ENCODE peak calls at places on chromosomes 16 and 17, in seven cellular contexts. One of them, this sample, is unnamed. For H3K27me3, the result is how much of the 10 kb centered on the place peaks cover.

GRCh38 chr16:72380283-72380682 is 208.3 kb upstream of the PMFBP1 start:
- DNase-seq in tibial nerve: no peak
- DNase-seq in PC-3: no peak
- DNase-seq in CD4-positive, alpha-beta memory T cell: no peak
- DNase-seq in BJ: no peak
- DNase-seq in WERI-Rb-1: no peak
- DNase-seq in tibial artery: no peak
- DNase-seq in this sample: no peak

GRCh38 chr17:60724647-60725046 is 47.0 kb downstream of the BCAS3 start:
- DNase-seq in tibial nerve: no peak
- DNase-seq in PC-3: no peak
- DNase-seq in CD4-positive, alpha-beta memory T cell: no peak
- DNase-seq in BJ: no peak
- DNase-seq in WERI-Rb-1: no peak
- DNase-seq in tibial artery: no peak
- DNase-seq in this sample: no peak

GRCh38 chr17:7329360-7330098 is 394 bp upstream of the NEURL4 start:
- DNase-seq in tibial nerve: peak
- DNase-seq in PC-3: peak
- DNase-seq in CD4-positive, alpha-beta memory T cell: peak
- DNase-seq in BJ: peak
- DNase-seq in WERI-Rb-1: peak
- DNase-seq in tibial artery: peak
- DNase-seq in this sample: peak

GRCh38 chr17:74957935-74958549 is 14.5 kb downstream of the HID1 start:
- DNase-seq in tibial nerve: peak
- DNase-seq in PC-3: peak
- DNase-seq in CD4-positive, alpha-beta memory T cell: peak
- DNase-seq in BJ: no peak
- DNase-seq in WERI-Rb-1: peak
- DNase-seq in tibial artery: peak
- DNase-seq in this sample: peak

GRCh38 chr17:34858941-34859562 is 102.2 kb downstream of the CCT6B start:
- DNase-seq in tibial nerve: no peak
- DNase-seq in PC-3: peak
- DNase-seq in CD4-positive, alpha-beta memory T cell: no peak
- DNase-seq in BJ: no peak
- DNase-seq in WERI-Rb-1: peak
- DNase-seq in tibial artery: no peak
- DNase-seq in this sample: no peak

GRCh38 chr17:81665205-81666091 is 957 bp downstream of the OXLD1 start:
- DNase-seq in tibial nerve: no peak
- DNase-seq in PC-3: peak
- DNase-seq in CD4-positive, alpha-beta memory T cell: peak
- DNase-seq in BJ: no peak
- DNase-seq in WERI-Rb-1: peak
- DNase-seq in tibial artery: no peak
- DNase-seq in this sample: peak

GRCh38 chr16:85898521-85899442 is at the start of gene IRF8:
- DNase-seq in tibial nerve: peak
- DNase-seq in PC-3: no peak
- DNase-seq in CD4-positive, alpha-beta memory T cell: peak
- DNase-seq in BJ: no peak
- DNase-seq in WERI-Rb-1: peak
- DNase-seq in tibial artery: peak
- DNase-seq in this sample: peak

GRCh38 chr17:83057793-83058477 is 21.5 kb upstream of the METRNL start:
- DNase-seq in tibial nerve: peak
- DNase-seq in PC-3: no peak
- DNase-seq in CD4-positive, alpha-beta memory T cell: no peak
- DNase-seq in BJ: no peak
- DNase-seq in WERI-Rb-1: peak
- DNase-seq in tibial artery: no peak
- DNase-seq in this sample: no peak

GRCh38 chr17:67449065-67449464 is 72.0 kb downstream of the PITPNC1 start:
- DNase-seq in tibial nerve: no peak
- DNase-seq in PC-3: no peak
- DNase-seq in CD4-positive, alpha-beta memory T cell: no peak
- DNase-seq in BJ: no peak
- DNase-seq in WERI-Rb-1: no peak
- DNase-seq in tibial artery: no peak
- DNase-seq in this sample: no peak

GRCh38 chr17:8464941-8465340 is 29.3 kb downstream of the NDEL1 start:
- DNase-seq in tibial nerve: no peak
- DNase-seq in PC-3: no peak
- DNase-seq in CD4-positive, alpha-beta memory T cell: no peak
- DNase-seq in BJ: no peak
- DNase-seq in WERI-Rb-1: no peak
- DNase-seq in tibial artery: no peak
- DNase-seq in this sample: no peak

GRCh38 chr17:61354895-61355294 is 44.7 kb upstream of the TBX2 start:
- DNase-seq in tibial nerve: no peak
- DNase-seq in PC-3: no peak
- DNase-seq in CD4-positive, alpha-beta memory T cell: no peak
- DNase-seq in BJ: no peak
- DNase-seq in WERI-Rb-1: no peak
- DNase-seq in tibial artery: no peak
- DNase-seq in this sample: no peak

GRCh38 chr16:56946767-56947603 is 14.8 kb upstream of the CETP start:
- DNase-seq in tibial nerve: no peak
- DNase-seq in PC-3: no peak
- DNase-seq in CD4-positive, alpha-beta memory T cell: no peak
- DNase-seq in BJ: no peak
- DNase-seq in WERI-Rb-1: no peak
- DNase-seq in tibial artery: no peak
- DNase-seq in this sample: no peak

GRCh38 chr17:335691-336090 is 16.9 kb downstream of the RPH3AL start:
- DNase-seq in tibial nerve: no peak
- DNase-seq in PC-3: no peak
- DNase-seq in CD4-positive, alpha-beta memory T cell: no peak
- DNase-seq in BJ: no peak
- DNase-seq in WERI-Rb-1: peak
- DNase-seq in tibial artery: peak
- DNase-seq in this sample: no peak

GRCh38 chr17:1977583-1978395 is 47.3 kb downstream of the RTN4RL1 start:
- DNase-seq in tibial nerve: no peak
- DNase-seq in PC-3: no peak
- DNase-seq in CD4-positive, alpha-beta memory T cell: no peak
- DNase-seq in BJ: no peak
- DNase-seq in WERI-Rb-1: no peak
- DNase-seq in tibial artery: no peak
- DNase-seq in this sample: no peak

GRCh38 chr17:74954115-74954514 is 18.4 kb downstream of the OTOP3 start:
- DNase-seq in tibial nerve: no peak
- DNase-seq in PC-3: no peak
- DNase-seq in CD4-positive, alpha-beta memory T cell: no peak
- DNase-seq in BJ: no peak
- DNase-seq in WERI-Rb-1: no peak
- DNase-seq in tibial artery: no peak
- DNase-seq in this sample: no peak

GRCh38 chr17:3418222-3418621 is 7.1 kb downstream of the OR3A3 start:
- DNase-seq in tibial nerve: no peak
- DNase-seq in PC-3: no peak
- DNase-seq in CD4-positive, alpha-beta memory T cell: no peak
- DNase-seq in BJ: no peak
- DNase-seq in WERI-Rb-1: no peak
- DNase-seq in tibial artery: no peak
- DNase-seq in this sample: no peak

GRCh38 chr17:17150450-17150804 is 55.7 kb downstream of the PLD6 start:
- DNase-seq in tibial nerve: no peak
- DNase-seq in PC-3: no peak
- DNase-seq in CD4-positive, alpha-beta memory T cell: no peak
- DNase-seq in BJ: no peak
- DNase-seq in WERI-Rb-1: no peak
- DNase-seq in tibial artery: no peak
- DNase-seq in this sample: no peak

GRCh38 chr17:17149520-17150449 is 56.3 kb downstream of the PLD6 start:
- DNase-seq in tibial nerve: no peak
- DNase-seq in PC-3: no peak
- DNase-seq in CD4-positive, alpha-beta memory T cell: no peak
- DNase-seq in BJ: no peak
- DNase-seq in WERI-Rb-1: no peak
- DNase-seq in tibial artery: peak
- DNase-seq in this sample: no peak

GRCh38 chr17:17151962-17152361 is 54.2 kb downstream of the PLD6 start:
- DNase-seq in tibial nerve: peak
- DNase-seq in PC-3: peak
- DNase-seq in CD4-positive, alpha-beta memory T cell: no peak
- DNase-seq in BJ: peak
- DNase-seq in WERI-Rb-1: no peak
- DNase-seq in tibial artery: peak
- DNase-seq in this sample: no peak

GRCh38 chr17:17151541-17151940 is 54.6 kb downstream of the PLD6 start:
- DNase-seq in tibial nerve: no peak
- DNase-seq in PC-3: peak
- DNase-seq in CD4-positive, alpha-beta memory T cell: no peak
- DNase-seq in BJ: peak
- DNase-seq in WERI-Rb-1: no peak
- DNase-seq in tibial artery: no peak
- DNase-seq in this sample: no peak

GRCh38 chr17:17151055-17151454 is 55.1 kb downstream of the PLD6 start:
- DNase-seq in tibial nerve: no peak
- DNase-seq in PC-3: peak
- DNase-seq in CD4-positive, alpha-beta memory T cell: no peak
- DNase-seq in BJ: peak
- DNase-seq in WERI-Rb-1: no peak
- DNase-seq in tibial artery: no peak
- DNase-seq in this sample: peak
- H3K4me3 ChIP-seq in tibial nerve: no peak
- H3K4me3 ChIP-seq in PC-3: no peak
- H3K4me3 ChIP-seq in CD4-positive, alpha-beta memory T cell: no peak
- H3K4me3 ChIP-seq in BJ: no peak
- H3K4me3 ChIP-seq in WERI-Rb-1: no peak
- H3K4me3 ChIP-seq in tibial artery: no peak
- H3K4me3 ChIP-seq in this sample: no peak

DNA sequence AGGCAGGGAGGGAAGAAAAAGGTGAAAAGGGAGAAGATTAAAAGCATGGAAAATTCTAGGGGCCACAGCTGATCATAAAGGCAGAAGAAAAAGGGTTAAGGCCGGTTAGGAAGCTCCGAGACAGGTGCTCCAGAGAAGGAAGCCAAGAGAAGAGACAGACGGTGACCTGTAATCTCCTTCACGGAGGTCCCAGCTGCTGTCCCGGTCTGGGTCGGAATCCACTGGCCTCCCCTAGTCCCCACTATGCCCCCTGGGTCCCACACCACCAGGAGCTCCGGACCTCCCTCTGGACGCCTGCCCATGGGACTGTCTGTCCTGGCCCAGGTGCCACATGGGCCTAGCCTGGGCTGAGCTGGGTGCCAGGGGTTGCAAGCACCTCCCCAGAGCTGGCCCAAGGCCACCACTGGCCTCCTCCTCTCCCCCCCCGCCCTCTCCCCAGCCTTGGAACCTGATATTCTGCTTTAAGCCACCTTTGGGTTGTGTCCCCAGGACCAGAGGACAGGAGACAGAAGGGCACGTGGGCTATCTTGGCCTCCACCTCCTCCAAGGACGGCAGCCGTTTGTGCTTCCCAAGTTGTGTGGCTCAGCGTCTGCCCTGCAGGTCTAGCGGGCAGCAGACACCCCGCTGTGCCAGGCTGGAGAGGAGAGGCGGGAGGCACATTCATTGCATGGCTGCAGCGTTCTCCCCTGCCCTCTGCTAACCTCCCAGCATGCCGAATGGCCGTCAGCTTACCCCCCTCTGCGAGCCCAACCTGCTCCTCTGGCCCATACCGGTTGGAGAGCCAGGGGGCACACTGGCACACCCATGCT is 102.4 kb downstream of the ENGASE start:
- DNase-seq in tibial nerve: no peak
- DNase-seq in PC-3: no peak
- DNase-seq in CD4-positive, alpha-beta memory T cell: no peak
- DNase-seq in BJ: no peak
- DNase-seq in WERI-Rb-1: peak
- DNase-seq in tibial artery: no peak
- DNase-seq in this sample: no peak
- H3K27me3 ChIP-seq in tibial nerve: under half
- H3K27me3 ChIP-seq in PC-3: half or more
- H3K27me3 ChIP-seq in CD4-positive, alpha-beta memory T cell: under half
- H3K27me3 ChIP-seq in BJ: under half
- H3K27me3 ChIP-seq in WERI-Rb-1: under half
- H3K27me3 ChIP-seq in tibial artery: under half
- H3K27me3 ChIP-seq in this sample: under half

DNA sequence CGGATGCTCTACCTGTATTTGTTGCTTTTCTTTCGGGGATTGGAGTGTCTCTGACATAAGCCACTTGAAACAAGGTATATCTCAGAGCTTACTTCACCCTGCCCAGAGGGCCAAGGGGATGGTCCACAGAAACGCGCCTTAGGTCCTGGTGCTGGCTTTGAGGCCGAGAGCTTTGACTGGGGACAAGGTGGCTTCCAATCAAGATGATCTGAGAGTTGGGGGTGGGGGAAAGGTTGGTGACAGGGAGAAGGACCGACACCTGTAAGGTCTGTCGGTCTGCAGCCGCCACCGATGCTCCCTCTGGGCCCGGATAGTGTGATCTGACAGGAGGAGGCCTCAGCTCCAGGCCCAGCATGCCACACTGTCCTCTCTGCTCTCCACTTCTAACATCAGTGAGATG is 21.8 kb upstream of the SPATA32 start:
- DNase-seq in tibial nerve: no peak
- DNase-seq in PC-3: no peak
- DNase-seq in CD4-positive, alpha-beta memory T cell: no peak
- DNase-seq in BJ: no peak
- DNase-seq in WERI-Rb-1: no peak
- DNase-seq in tibial artery: no peak
- DNase-seq in this sample: no peak
- H3K4me3 ChIP-seq in tibial nerve: no peak
- H3K4me3 ChIP-seq in PC-3: no peak
- H3K4me3 ChIP-seq in CD4-positive, alpha-beta memory T cell: no peak
- H3K4me3 ChIP-seq in BJ: no peak
- H3K4me3 ChIP-seq in WERI-Rb-1: no peak
- H3K4me3 ChIP-seq in tibial artery: no peak
- H3K4me3 ChIP-seq in this sample: no peak

DNA sequence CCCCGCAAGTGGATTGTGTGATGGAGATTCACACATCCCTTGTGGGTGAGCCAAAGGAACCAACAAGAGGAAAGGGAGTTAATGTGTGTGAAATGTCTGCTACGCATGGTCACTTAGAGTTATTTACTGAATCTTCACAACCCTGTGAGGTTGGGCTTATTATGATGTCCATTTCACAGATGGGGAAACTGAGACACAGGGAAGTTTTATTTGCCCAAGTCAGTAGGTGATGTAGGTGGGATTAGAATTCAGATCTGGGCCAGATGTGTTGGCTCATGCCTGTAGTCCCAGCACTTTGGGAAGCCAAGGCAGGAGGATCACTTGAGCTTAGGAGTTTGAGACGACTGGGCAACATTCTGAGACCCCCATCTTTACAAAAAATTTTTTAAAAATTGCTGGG is 11.6 kb upstream of the DLX4 start:
- DNase-seq in tibial nerve: no peak
- DNase-seq in PC-3: no peak
- DNase-seq in CD4-positive, alpha-beta memory T cell: no peak
- DNase-seq in BJ: no peak
- DNase-seq in WERI-Rb-1: no peak
- DNase-seq in tibial artery: no peak
- DNase-seq in this sample: no peak
- H3K27me3 ChIP-seq in tibial nerve: half or more
- H3K27me3 ChIP-seq in PC-3: under half
- H3K27me3 ChIP-seq in CD4-positive, alpha-beta memory T cell: under half
- H3K27me3 ChIP-seq in BJ: under half
- H3K27me3 ChIP-seq in WERI-Rb-1: under half
- H3K27me3 ChIP-seq in tibial artery: under half
- H3K27me3 ChIP-seq in this sample: under half